ENCODE peak calls at places on chromosomes 11 and 22, in nine cellular contexts. One of them, this sample, is unnamed.

GRCh38 chr22:32446321-32446720 is 17.9 kb downstream of the BPIFC start:
- DNase-seq in hepatocyte: no peak
- DNase-seq in WERI-Rb-1: no peak
- DNase-seq in AG04450: no peak
- DNase-seq in IMR-90: peak
- DNase-seq in BE2C: no peak
- DNase-seq in MM.1S: no peak
- DNase-seq in GM23338: no peak
- DNase-seq in GM12865: no peak
- DNase-seq in this sample: no peak

GRCh38 chr11:8679006-8679405 is 3.5 kb downstream of the TRIM66 start:
- DNase-seq in GM12865: no peak
- DNase-seq in AG04450: no peak
- DNase-seq in IMR-90: no peak
- DNase-seq in BE2C: no peak
- DNase-seq in GM23338: no peak
- DNase-seq in hepatocyte: peak
- DNase-seq in MM.1S: no peak
- DNase-seq in WERI-Rb-1: no peak
- DNase-seq in this sample: no peak

GRCh38 chr22:28995551-28995950 is 66.1 kb downstream of the C22orf31 start:
- DNase-seq in WERI-Rb-1: no peak
- DNase-seq in AG04450: no peak
- DNase-seq in MM.1S: no peak
- DNase-seq in GM12865: no peak
- DNase-seq in BE2C: no peak
- DNase-seq in hepatocyte: no peak
- DNase-seq in IMR-90: no peak
- DNase-seq in GM23338: no peak
- DNase-seq in this sample: no peak

GRCh38 chr11:1283091-1283511 is 26.3 kb downstream of the TOLLIP start:
- DNase-seq in GM23338: no peak
- DNase-seq in WERI-Rb-1: no peak
- DNase-seq in hepatocyte: no peak
- DNase-seq in MM.1S: no peak
- DNase-seq in IMR-90: no peak
- DNase-seq in GM12865: no peak
- DNase-seq in AG04450: no peak
- DNase-seq in BE2C: no peak
- DNase-seq in this sample: no peak

GRCh38 chr11:24900524-24900923 is 403.7 kb downstream of the LUZP2 start:
- DNase-seq in BE2C: no peak
- DNase-seq in MM.1S: peak
- DNase-seq in GM12865: no peak
- DNase-seq in AG04450: no peak
- DNase-seq in hepatocyte: no peak
- DNase-seq in GM23338: no peak
- DNase-seq in WERI-Rb-1: no peak
- DNase-seq in IMR-90: peak
- DNase-seq in this sample: no peak

GRCh38 chr11:94241896-94242295 is 62.5 kb upstream of the IZUMO1R start:
- DNase-seq in hepatocyte: no peak
- DNase-seq in MM.1S: no peak
- DNase-seq in GM12865: no peak
- DNase-seq in WERI-Rb-1: no peak
- DNase-seq in GM23338: no peak
- DNase-seq in AG04450: no peak
- DNase-seq in BE2C: no peak
- DNase-seq in IMR-90: no peak
- DNase-seq in this sample: no peak

GRCh38 chr11:36362902-36363301 is 66.8 kb downstream of the PRR5L start:
- DNase-seq in GM12865: no peak
- DNase-seq in MM.1S: no peak
- DNase-seq in BE2C: no peak
- DNase-seq in AG04450: peak
- DNase-seq in WERI-Rb-1: no peak
- DNase-seq in hepatocyte: no peak
- DNase-seq in IMR-90: peak
- DNase-seq in GM23338: no peak
- DNase-seq in this sample: no peak

GRCh38 chr22:28817919-28818859 is 17.8 kb upstream of the XBP1 start:
- DNase-seq in hepatocyte: peak
- DNase-seq in GM12865: peak
- DNase-seq in WERI-Rb-1: no peak
- DNase-seq in IMR-90: no peak
- DNase-seq in AG04450: no peak
- DNase-seq in GM23338: peak
- DNase-seq in MM.1S: peak
- DNase-seq in BE2C: peak
- DNase-seq in this sample: no peak

GRCh38 chr11:11842426-11843008 is 745 bp downstream of the USP47 start:
- DNase-seq in GM23338: peak
- DNase-seq in hepatocyte: peak
- DNase-seq in BE2C: peak
- DNase-seq in GM12865: peak
- DNase-seq in IMR-90: peak
- DNase-seq in WERI-Rb-1: peak
- DNase-seq in AG04450: no peak
- DNase-seq in MM.1S: peak
- DNase-seq in this sample: no peak

GRCh38 chr11:111532365-111532709 is 8.2 kb upstream of the LAYN start:
- DNase-seq in GM12865: no peak
- DNase-seq in AG04450: no peak
- DNase-seq in BE2C: no peak
- DNase-seq in hepatocyte: no peak
- DNase-seq in IMR-90: no peak
- DNase-seq in MM.1S: peak
- DNase-seq in WERI-Rb-1: no peak
- DNase-seq in GM23338: no peak
- DNase-seq in this sample: no peak

GRCh38 chr11:111530091-111530490 is 10.4 kb upstream of the LAYN start:
- DNase-seq in GM23338: no peak
- DNase-seq in hepatocyte: no peak
- DNase-seq in AG04450: no peak
- DNase-seq in WERI-Rb-1: no peak
- DNase-seq in MM.1S: no peak
- DNase-seq in GM12865: no peak
- DNase-seq in BE2C: no peak
- DNase-seq in IMR-90: no peak
- DNase-seq in this sample: no peak

GRCh38 chr11:111528557-111528956 is 12.0 kb upstream of the LAYN start:
- DNase-seq in IMR-90: peak
- DNase-seq in GM23338: no peak
- DNase-seq in hepatocyte: no peak
- DNase-seq in BE2C: no peak
- DNase-seq in AG04450: no peak
- DNase-seq in MM.1S: no peak
- DNase-seq in WERI-Rb-1: no peak
- DNase-seq in GM12865: peak
- DNase-seq in this sample: no peak

GRCh38 chr11:111531687-111532364 is 8.7 kb upstream of the LAYN start:
- DNase-seq in MM.1S: peak
- DNase-seq in hepatocyte: peak
- DNase-seq in GM23338: no peak
- DNase-seq in IMR-90: peak
- DNase-seq in BE2C: no peak
- DNase-seq in AG04450: peak
- DNase-seq in WERI-Rb-1: no peak
- DNase-seq in GM12865: peak
- DNase-seq in this sample: peak

DNA sequence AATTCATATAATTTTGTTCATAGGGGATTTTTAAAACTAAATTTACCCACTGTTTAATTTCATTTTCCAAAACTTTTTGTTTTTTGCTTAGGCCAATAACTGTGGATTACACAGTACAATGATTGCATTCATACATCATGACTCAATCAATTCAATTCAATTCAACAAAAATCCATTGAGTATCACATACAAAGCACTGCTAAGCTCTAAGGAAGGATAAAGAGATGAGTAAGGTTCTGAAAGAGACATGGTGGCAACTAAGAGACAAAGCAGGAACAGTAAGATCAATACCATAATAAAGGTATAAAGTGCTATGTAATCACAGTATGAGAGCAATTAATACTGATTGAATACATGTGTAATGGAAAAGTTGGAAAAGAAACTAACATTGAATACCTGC is 9.4 kb upstream of the LAYN start:
- DNase-seq in GM23338: no peak
- DNase-seq in AG04450: no peak
- DNase-seq in IMR-90: peak
- DNase-seq in WERI-Rb-1: no peak
- DNase-seq in BE2C: no peak
- DNase-seq in GM12865: no peak
- DNase-seq in hepatocyte: no peak
- DNase-seq in MM.1S: no peak
- DNase-seq in this sample: no peak
- H3K4me3 ChIP-seq in GM23338: no peak
- H3K4me3 ChIP-seq in AG04450: no peak
- H3K4me3 ChIP-seq in IMR-90: no peak
- H3K4me3 ChIP-seq in WERI-Rb-1: no peak
- H3K4me3 ChIP-seq in BE2C: no peak
- H3K4me3 ChIP-seq in GM12865: no peak
- H3K4me3 ChIP-seq in hepatocyte: no peak
- H3K4me3 ChIP-seq in MM.1S: peak
- H3K4me3 ChIP-seq in this sample: no peak

DNA sequence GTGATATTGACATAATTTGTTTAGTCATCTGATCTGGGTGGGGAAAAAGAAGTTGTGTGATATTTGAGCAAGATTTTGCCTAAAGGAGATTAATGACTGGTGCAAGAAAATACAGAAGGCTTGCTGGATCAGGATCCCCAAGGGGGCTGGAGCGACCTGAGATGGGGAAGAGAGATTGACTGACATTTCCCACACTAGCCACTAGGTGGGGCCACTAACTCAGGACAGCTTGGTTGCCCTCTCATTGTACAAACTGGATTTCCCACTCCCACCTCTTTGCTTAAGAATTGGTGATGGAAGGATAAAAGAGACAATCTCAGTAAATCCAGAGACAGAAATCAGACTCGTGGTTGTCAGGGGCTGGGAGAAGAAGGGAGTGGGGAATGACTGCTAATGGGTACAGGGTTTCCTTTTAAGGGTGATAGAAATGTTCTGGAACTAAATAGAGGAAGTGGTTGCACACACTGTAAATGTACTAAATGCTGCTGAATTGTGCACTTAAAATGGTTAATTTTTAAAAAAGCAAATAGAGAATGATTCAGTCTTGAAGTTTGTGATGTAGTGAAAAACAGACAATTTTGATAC is 50.7 kb downstream of the CTTN start:
- DNase-seq in MM.1S: no peak
- DNase-seq in GM23338: peak
- DNase-seq in AG04450: no peak
- DNase-seq in WERI-Rb-1: peak
- DNase-seq in GM12865: no peak
- DNase-seq in BE2C: no peak
- DNase-seq in hepatocyte: no peak
- DNase-seq in IMR-90: no peak
- DNase-seq in this sample: no peak
- TF ChIP-seq CTCF in MM.1S: peak
- TF ChIP-seq CTCF in GM23338: peak
- TF ChIP-seq CTCF in AG04450: peak
- TF ChIP-seq CTCF in WERI-Rb-1: peak
- TF ChIP-seq CTCF in GM12865: peak
- TF ChIP-seq CTCF in BE2C: peak
- TF ChIP-seq CTCF in hepatocyte: peak
- TF ChIP-seq CTCF in IMR-90: peak
- TF ChIP-seq CTCF in this sample: peak

GRCh38 chr11:65577756-65578109 is 1.9 kb downstream of the EHBP1L1 start:
- DNase-seq in WERI-Rb-1: no peak
- DNase-seq in AG04450: no peak
- DNase-seq in GM12865: no peak
- DNase-seq in MM.1S: no peak
- DNase-seq in GM23338: no peak
- DNase-seq in BE2C: no peak
- DNase-seq in hepatocyte: no peak
- DNase-seq in IMR-90: no peak
- DNase-seq in this sample: no peak
- H3K4me3 ChIP-seq in WERI-Rb-1: no peak
- H3K4me3 ChIP-seq in AG04450: peak
- H3K4me3 ChIP-seq in GM12865: peak
- H3K4me3 ChIP-seq in MM.1S: peak
- H3K4me3 ChIP-seq in GM23338: no peak
- H3K4me3 ChIP-seq in BE2C: no peak
- H3K4me3 ChIP-seq in hepatocyte: no peak
- H3K4me3 ChIP-seq in IMR-90: no peak
- H3K4me3 ChIP-seq in this sample: peak

DNA sequence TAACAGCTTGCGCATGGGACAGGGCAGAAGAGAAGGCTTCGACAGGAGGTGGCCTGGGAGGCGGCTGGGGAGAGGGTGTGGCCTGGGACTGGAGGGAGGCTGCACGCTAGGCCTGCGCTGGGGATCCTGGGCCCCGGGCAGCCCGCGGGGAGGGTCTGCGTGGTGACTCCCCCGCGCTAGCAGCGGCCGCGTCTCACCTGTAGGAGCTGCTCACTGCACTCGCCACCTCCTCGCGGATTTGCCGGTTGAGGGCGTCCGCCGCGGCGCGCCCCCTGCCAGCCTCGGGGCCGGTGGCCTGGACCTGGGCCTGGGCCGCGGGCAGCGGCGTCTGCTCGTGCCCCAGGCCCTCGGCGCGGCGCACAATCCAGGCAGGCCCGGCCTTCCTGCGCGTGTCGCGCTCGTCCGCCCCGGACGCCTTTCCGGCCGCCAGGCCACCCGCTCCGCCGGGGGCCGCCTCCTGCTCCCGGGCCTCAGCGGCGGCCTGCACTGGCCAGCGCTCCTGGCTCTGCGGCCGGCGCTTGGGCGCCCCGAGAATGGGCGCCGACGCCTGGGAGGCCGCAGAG is 1.5 kb downstream of the MAP6 start:
- DNase-seq in GM12865: peak
- DNase-seq in MM.1S: no peak
- DNase-seq in IMR-90: no peak
- DNase-seq in GM23338: peak
- DNase-seq in AG04450: no peak
- DNase-seq in BE2C: peak
- DNase-seq in hepatocyte: peak
- DNase-seq in WERI-Rb-1: peak
- DNase-seq in this sample: no peak
- TF ChIP-seq CTCF in GM12865: no peak
- TF ChIP-seq CTCF in MM.1S: no peak
- TF ChIP-seq CTCF in IMR-90: no peak
- TF ChIP-seq CTCF in GM23338: peak
- TF ChIP-seq CTCF in AG04450: no peak
- TF ChIP-seq CTCF in BE2C: no peak
- TF ChIP-seq CTCF in hepatocyte: no peak
- TF ChIP-seq CTCF in WERI-Rb-1: peak
- TF ChIP-seq CTCF in this sample: no peak

This sample was measured in astrocyte of the cerebellum.